ENCODE peak calls at places on chromosomes 4 and X, in nine cellular contexts. G, D, T, L, I, C, O, F and A are unnamed samples.

GRCh38 chrX:49627030-49627777 is 28.4 kb downstream of the GAGE1 start:
- DNase-seq in G (no peak), D (no peak), T (peak; percentile 30), L (no peak), I (no peak), C (no peak), O (no peak), F (peak; percentile 2), A (no peak)

GRCh38 chrX:24027985-24028384 is 999 bp upstream of the KLHL15 start:
- DNase-seq in G (no peak), D (no peak), T (no peak), L (no peak), I (no peak), C (no peak), O (no peak), F (no peak), A (no peak)

GRCh38 chr4:181418491-181418890 is 824.7 kb upstream of the TENM3 start:
- DNase-seq in G (no peak), D (no peak), T (no peak), L (no peak), I (peak; percentile 91), C (no peak), O (no peak), F (no peak), A (no peak)

GRCh38 chrX:100316987-100317386 is 93.1 kb downstream of the PCDH19 start:
- DNase-seq in G (no peak), D (no peak), T (no peak), L (no peak), I (no peak), C (no peak), O (no peak), F (no peak), A (no peak)

GRCh38 chr4:176123710-176124407 is 58.2 kb downstream of the WDR17 start:
- DNase-seq in G (no peak), D (peak; percentile 10), T (peak; percentile 18), L (peak; percentile 6), I (no peak), C (peak; percentile 18), O (no peak), F (peak; percentile 49), A (peak; percentile 33)

GRCh38 chr4:34771632-34772031 is 1472.7 kb downstream of the ARAP2 start:
- DNase-seq in G (no peak), D (no peak), T (no peak), L (no peak), I (no peak), C (no peak), O (no peak), F (no peak), A (no peak)

GRCh38 chr4:149306537-149306936 is 509.1 kb downstream of the IQCM start:
- DNase-seq in G (no peak), D (no peak), T (no peak), L (no peak), I (no peak), C (no peak), O (no peak), F (no peak), A (no peak)

GRCh38 chrX:1477801-1478458 is 25.2 kb upstream of the ASMTL start:
- DNase-seq in G (no peak), D (no peak), T (peak; percentile 87), L (no peak), I (no peak), C (no peak), O (no peak), F (no peak), A (no peak)

GRCh38 chr4:25823632-25824031 is 39.2 kb downstream of the SEL1L3 start:
- DNase-seq in G (no peak), D (no peak), T (no peak), L (no peak), I (no peak), C (no peak), O (no peak), F (no peak), A (no peak)

GRCh38 chrX:30270639-30271038 is 23.7 kb downstream of the MAGEB1 start:
- DNase-seq in G (no peak), D (no peak), T (no peak), L (no peak), I (no peak), C (no peak), O (no peak), F (no peak), A (no peak)

GRCh38 chrX:103697687-103698086 is 11.2 kb upstream of the MORF4L2 start:
- DNase-seq in G (no peak), D (no peak), T (no peak), L (no peak), I (no peak), C (no peak), O (no peak), F (no peak), A (no peak)

GRCh38 chrX:44675364-44676024 is 132.8 kb upstream of the FUNDC1 start:
- DNase-seq in G (no peak), D (peak; percentile 11), T (peak; percentile 64), L (no peak), I (peak; percentile 78), C (peak; percentile 32), O (no peak), F (peak; percentile 26), A (peak; percentile 65)

GRCh38 chr4:112378858-112379257 is 81.7 kb downstream of the ALPK1 start:
- DNase-seq in G (no peak), D (no peak), T (no peak), L (peak; percentile 57), I (no peak), C (no peak), O (no peak), F (no peak), A (no peak)